ENCODE peak calls at places on chromosomes 6 and 20, in nine cellular contexts. G is nucleus accumbens; B is C1 segment of cervical spinal cord; J is activated effector memory CD4-positive, alpha-beta T cell treated with anti-CD3 and anti-CD28 coated beads, Interleukin-2, amount 50 U/mL, for 16 hours; Y is substantia nigra; T is NCI-H524; I is stimulated activated naive B cell treated with anti-CD40 and anti-IgM and Interleukin-4, amounts not matched to agents 10 μg/mL and 1 μg/mL and 100 μg/mL, for 72 hours; U is adipocyte; R is pancreas. C is an unnamed sample.

GRCh38 chr6:39076086-39076992 is 27.8 kb downstream of the GLP1R start:
- DNase-seq in G (no peak), J (no peak), U (no peak), R (no peak), B (no peak), I (no peak), T (no peak), Y (no peak), C (no peak)

GRCh38 chr20:63253438-63254236 is 626 bp downstream of the NKAIN4 start:
- DNase-seq in R (no peak), T (no peak), J (no peak), B (no peak), G (peak; percentile 11), U (peak; percentile 60), Y (peak; percentile 10), I (no peak), C (no peak)

GRCh38 chr6:47135772-47136171 is 93.6 kb upstream of the ADGRF1 start:
- DNase-seq in R (no peak), U (peak; percentile 78), B (no peak), I (no peak), T (no peak), J (no peak), Y (no peak), G (no peak), C (no peak)

GRCh38 chr6:141403103-141403502 is 729.6 kb upstream of the GJE1 start:
- DNase-seq in Y (no peak), I (no peak), U (no peak), T (no peak), J (no peak), R (no peak), B (no peak), G (no peak), C (no peak)

GRCh38 chr20:24448170-24448569 is 21.3 kb upstream of the SYNDIG1 start:
- DNase-seq in R (no peak), B (no peak), I (no peak), U (no peak), Y (no peak), G (no peak), J (no peak), T (no peak), C (no peak)

GRCh38 chr20:36624925-36625324 is 19.3 kb downstream of the RAB5IF start:
- DNase-seq in R (no peak), B (no peak), J (no peak), U (no peak), I (no peak), G (no peak), T (no peak), Y (no peak), C (no peak)

GRCh38 chr20:23832775-23833508 is 6.4 kb upstream of the CST2 start:
- DNase-seq in Y (no peak), T (no peak), G (no peak), B (no peak), R (no peak), U (no peak), J (no peak), I (no peak), C (no peak)

GRCh38 chr6:17347012-17347411 is 46.4 kb upstream of the CAP2 start:
- DNase-seq in R (no peak), T (no peak), U (peak; percentile 11), J (no peak), I (no peak), B (no peak), Y (no peak), G (no peak), C (no peak)

GRCh38 chr6:110831405-110831804 is 16.1 kb upstream of the CDK19 start:
- DNase-seq in G (no peak), R (no peak), J (no peak), Y (no peak), I (no peak), T (no peak), U (no peak), B (no peak), C (no peak)

GRCh38 chr6:134740473-134741192 is 209.3 kb downstream of the ALDH8A1 start:
- DNase-seq in Y (no peak), T (no peak), R (no peak), I (no peak), G (no peak), B (no peak), U (peak; percentile 69), J (no peak), C (no peak)

GRCh38 chr6:7153807-7154206 is 46.0 kb downstream of the RREB1 start:
- DNase-seq in G (no peak), U (no peak), T (no peak), Y (no peak), B (no peak), I (no peak), J (no peak), R (no peak), C (no peak)

GRCh38 chr20:63432577-63433061 is 39.8 kb downstream of the KCNQ2 start:
- DNase-seq in R (no peak), I (no peak), J (no peak), U (no peak), B (no peak), T (no peak), Y (no peak), G (no peak), C (no peak)

GRCh38 chr6:133202610-133203343 is 38.4 kb upstream of the EYA4 start:
- DNase-seq in B (no peak), T (no peak), I (no peak), Y (no peak), R (no peak), J (no peak), G (no peak), U (peak; percentile 41), C (no peak)

GRCh38 chr20:45904583-45905504 is 7.1 kb downstream of the PLTP start:
- DNase-seq in R (no peak), U (no peak), I (no peak), J (no peak), B (no peak), G (no peak), Y (no peak), T (no peak), C (no peak)

GRCh38 chr6:90907931-90908655 is 321.2 kb upstream of the MAP3K7 start:
- DNase-seq in J (no peak), R (no peak), G (no peak), B (no peak), Y (no peak), T (no peak), I (no peak), U (no peak), C (no peak)

GRCh38 chr20:18225652-18226051 is 62.7 kb upstream of the ZNF133 start:
- DNase-seq in R (no peak), U (peak; percentile 2), I (no peak), B (no peak), Y (no peak), J (no peak), T (no peak), G (no peak), C (no peak)

GRCh38 chr20:23152308-23152892 is 66.3 kb upstream of the CD93 start:
- DNase-seq in I (no peak), G (no peak), J (no peak), U (peak; percentile 57), R (no peak), B (no peak), T (no peak), Y (no peak), C (peak; percentile 59)

GRCh38 chr20:62136283-62137091 is 6.7 kb downstream of the PSMA7 start:
- DNase-seq in U (peak; percentile 82), T (no peak), G (no peak), B (peak; percentile 11), R (peak; percentile 83), Y (no peak), I (no peak), J (peak; percentile 89), C (no peak)

GRCh38 chr6:17656092-17656491 is 50.6 kb downstream of the NUP153 start:
- DNase-seq in U (peak; percentile 25), J (no peak), T (no peak), G (no peak), R (no peak), B (no peak), Y (no peak), I (no peak), C (no peak)

GRCh38 chr6:75266716-75267291 is 17.8 kb downstream of the TMEM30A start:
- DNase-seq in I (no peak), Y (no peak), J (no peak), B (no peak), R (no peak), G (no peak), U (peak; percentile 84), T (no peak), C (no peak)

GRCh38 chr6:39428152-39428551 is 105.7 kb upstream of the KCNK16 start:
- DNase-seq in T (no peak), R (no peak), I (no peak), Y (no peak), U (no peak), B (no peak), J (no peak), G (no peak), C (no peak)

GRCh38 chr20:32153156-32153665 is 43.7 kb downstream of the TM9SF4 start:
- DNase-seq in J (no peak), B (no peak), U (no peak), T (no peak), G (no peak), Y (no peak), R (peak; percentile 39), I (no peak), C (no peak)

GRCh38 chr6:131948692-131949614 is 2.2 kb downstream of the CCN2 start:
- DNase-seq in U (peak; percentile 73), J (no peak), B (no peak), R (no peak), Y (peak; percentile 5), I (no peak), G (no peak), T (no peak), C (no peak)

GRCh38 chr6:5155901-5156300 is 70.8 kb downstream of the PPP1R3G start:
- DNase-seq in B (no peak), R (no peak), I (no peak), J (no peak), U (no peak), G (no peak), T (no peak), Y (no peak), C (no peak)

GRCh38 chr6:30101939-30102700 is 10.8 kb downstream of the TRIM31 start:
- DNase-seq in R (peak; percentile 96), Y (peak; percentile 58), T (peak; percentile 39), J (peak; percentile 90), I (peak; percentile 35), B (peak; percentile 73), G (peak; percentile 58), U (peak; percentile 95), C (peak; percentile 96)

GRCh38 chr20:17179840-17180239 is 47.0 kb upstream of the PCSK2 start:
- DNase-seq in U (no peak), J (no peak), I (no peak), B (no peak), G (no peak), Y (no peak), R (peak; percentile 31), T (no peak), C (no peak)

GRCh38 chr6:41942045-41942851 is 640 bp upstream of the CCND3 start:
- DNase-seq in J (peak; percentile 74), R (no peak), B (no peak), I (no peak), T (no peak), U (peak; percentile 84), Y (no peak), G (no peak), C (no peak)

GRCh38 chr6:130164251-130164650 is 58.5 kb downstream of the SAMD3 start:
- DNase-seq in R (no peak), I (no peak), Y (no peak), B (no peak), G (no peak), T (no peak), J (no peak), U (no peak), C (no peak)

GRCh38 chr6:31736026-31736767 is at the start of gene CLIC1:
- DNase-seq in B (peak; percentile 44), R (peak; percentile 88), I (peak; percentile 77), J (peak; percentile 92), U (peak; percentile 95), G (peak; percentile 37), Y (peak; percentile 28), T (no peak), C (peak; percentile 88)